ENCODE peak calls at places on chromosomes 4 and X, in four cellular contexts. One of them, this sample, is unnamed.
A peak's percentile ranks its signal among the peaks of the same experiment; 100 is the strongest.

GRCh38 chr4:74661427-74662171 is 132.7 kb downstream of the BTC start:
- DNase-seq in suprapubic skin: no peak
- DNase-seq in GM23248: peak; percentile 78
- DNase-seq in RWPE1: peak; percentile 43
- DNase-seq in this sample: no peak

GRCh38 chrX:69024287-69024686 is 141.0 kb downstream of the PJA1 start:
- DNase-seq in suprapubic skin: no peak
- DNase-seq in GM23248: no peak
- DNase-seq in RWPE1: no peak
- DNase-seq in this sample: no peak

GRCh38 chrX:139559383-139560042 is 29.0 kb downstream of the F9 start:
- DNase-seq in suprapubic skin: no peak
- DNase-seq in GM23248: peak; percentile 65
- DNase-seq in RWPE1: peak; percentile 4
- DNase-seq in this sample: no peak

GRCh38 chr4:8644461-8644891 is 51.9 kb downstream of the CPZ start:
- DNase-seq in suprapubic skin: peak; percentile 56
- DNase-seq in GM23248: no peak
- DNase-seq in RWPE1: no peak
- DNase-seq in this sample: no peak

GRCh38 chr4:2832309-2832980 is 11.2 kb upstream of the ADD1 start:
- DNase-seq in suprapubic skin: peak; percentile 53
- DNase-seq in GM23248: no peak
- DNase-seq in RWPE1: no peak
- DNase-seq in this sample: no peak

GRCh38 chr4:106172846-106173245 is 143.2 kb downstream of the TBCK start:
- DNase-seq in suprapubic skin: no peak
- DNase-seq in GM23248: no peak
- DNase-seq in RWPE1: no peak
- DNase-seq in this sample: no peak

GRCh38 chr4:80610845-80611244 is 275.3 kb downstream of the CFAP299 start:
- DNase-seq in suprapubic skin: no peak
- DNase-seq in GM23248: peak; percentile 50
- DNase-seq in RWPE1: no peak
- DNase-seq in this sample: no peak

GRCh38 chr4:111880116-111880515 is 265.1 kb upstream of the FAM241A start:
- DNase-seq in suprapubic skin: no peak
- DNase-seq in GM23248: no peak
- DNase-seq in RWPE1: no peak
- DNase-seq in this sample: no peak

GRCh38 chr4:7929530-7929951 is 10.1 kb downstream of the AFAP1 start:
- DNase-seq in suprapubic skin: no peak
- DNase-seq in GM23248: no peak
- DNase-seq in RWPE1: peak; percentile 81
- DNase-seq in this sample: no peak

GRCh38 chrX:74449937-74450330 is 28.6 kb downstream of the SLC16A2 start:
- DNase-seq in suprapubic skin: no peak
- DNase-seq in GM23248: peak; percentile 81
- DNase-seq in RWPE1: peak; percentile 55
- DNase-seq in this sample: no peak

GRCh38 chr4:88244821-88245579 is 39.4 kb downstream of the PPM1K start:
- DNase-seq in suprapubic skin: no peak
- DNase-seq in GM23248: no peak
- DNase-seq in RWPE1: no peak
- DNase-seq in this sample: no peak

GRCh38 chr4:74772783-74773182 is 21.5 kb downstream of the BTC start:
- DNase-seq in suprapubic skin: no peak
- DNase-seq in GM23248: no peak
- DNase-seq in RWPE1: no peak
- DNase-seq in this sample: no peak

GRCh38 chr4:70505152-70505748 is 13.1 kb upstream of the AMTN start:
- DNase-seq in suprapubic skin: no peak
- DNase-seq in GM23248: peak; percentile 71
- DNase-seq in RWPE1: peak; percentile 48
- DNase-seq in this sample: no peak

GRCh38 chrX:149982310-149982709 is 44.0 kb upstream of the EOLA2 start:
- DNase-seq in suprapubic skin: no peak
- DNase-seq in GM23248: no peak
- DNase-seq in RWPE1: no peak
- DNase-seq in this sample: no peak

GRCh38 chrX:71095971-71096701 is 485 bp downstream of the FOXO4 start:
- DNase-seq in suprapubic skin: no peak
- DNase-seq in GM23248: peak; percentile 28
- DNase-seq in RWPE1: peak; percentile 56
- DNase-seq in this sample: no peak

GRCh38 chr4:164482092-164482404 is 271.9 kb upstream of the SMIM31 start:
- DNase-seq in suprapubic skin: no peak
- DNase-seq in GM23248: no peak
- DNase-seq in RWPE1: no peak
- DNase-seq in this sample: no peak

GRCh38 chrX:10077425-10078188 is 79.2 kb upstream of the CLCN4 start:
- DNase-seq in suprapubic skin: no peak
- DNase-seq in GM23248: peak; percentile 71
- DNase-seq in RWPE1: peak; percentile 35
- DNase-seq in this sample: no peak

GRCh38 chrX:149145845-149146285 is 359.2 kb downstream of the IDS start:
- DNase-seq in suprapubic skin: no peak
- DNase-seq in GM23248: peak; percentile 12
- DNase-seq in RWPE1: no peak
- DNase-seq in this sample: no peak

GRCh38 chrX:70452143-70452733 is 7.6 kb downstream of the DLG3 start:
- DNase-seq in suprapubic skin: no peak
- DNase-seq in GM23248: peak; percentile 58
- DNase-seq in RWPE1: no peak
- DNase-seq in this sample: no peak

GRCh38 chr4:145481942-145482208 is 222 bp downstream of the SMAD1 start:
- DNase-seq in suprapubic skin: no peak
- DNase-seq in GM23248: no peak
- DNase-seq in RWPE1: no peak
- DNase-seq in this sample: no peak

GRCh38 chr4:100936676-100937390 is 410.5 kb downstream of the PPP3CA start:
- DNase-seq in suprapubic skin: no peak
- DNase-seq in GM23248: no peak
- DNase-seq in RWPE1: no peak
- DNase-seq in this sample: no peak

GRCh38 chrX:46910415-46910814 is 1.8 kb upstream of the JADE3 start:
- DNase-seq in suprapubic skin: no peak
- DNase-seq in GM23248: no peak
- DNase-seq in RWPE1: no peak
- DNase-seq in this sample: no peak

GRCh38 chr4:137609693-137610450 is 77.6 kb upstream of the PCDH18 start:
- DNase-seq in suprapubic skin: no peak
- DNase-seq in GM23248: peak; percentile 54
- DNase-seq in RWPE1: no peak
- DNase-seq in this sample: no peak

GRCh38 chrX:134753185-134754008 is 95.1 kb upstream of the PLAC1 start:
- DNase-seq in suprapubic skin: no peak
- DNase-seq in GM23248: peak; percentile 59
- DNase-seq in RWPE1: peak; percentile 8
- DNase-seq in this sample: no peak

GRCh38 chr4:168269879-168270278 is 48.7 kb downstream of the DDX60 start:
- DNase-seq in suprapubic skin: no peak
- DNase-seq in GM23248: no peak
- DNase-seq in RWPE1: no peak
- DNase-seq in this sample: no peak
- H3K27ac ChIP-seq in suprapubic skin: no peak overlapping the region
- H3K27ac ChIP-seq in GM23248: no peak overlapping the region
- H3K27ac ChIP-seq in RWPE1: no peak overlapping the region
- H3K27ac ChIP-seq in this sample: no peak overlapping the region

GRCh38 chrX:153935326-153935851 is 552 bp upstream of the NAA10 start:
- DNase-seq in suprapubic skin: no peak
- DNase-seq in GM23248: no peak
- DNase-seq in RWPE1: no peak
- DNase-seq in this sample: no peak

GRCh38 chrX:153934473-153935325 is at the start of gene NAA10:
- DNase-seq in suprapubic skin: no peak
- DNase-seq in GM23248: peak; percentile 88
- DNase-seq in RWPE1: peak; percentile 61
- DNase-seq in this sample: peak; percentile 25

GRCh38 chrX:153931748-153932147 is 3.1 kb downstream of the NAA10 start:
- DNase-seq in suprapubic skin: no peak
- DNase-seq in GM23248: no peak
- DNase-seq in RWPE1: no peak
- DNase-seq in this sample: no peak

GRCh38 chrX:153932220-153932915 is 2.5 kb downstream of the NAA10 start:
- DNase-seq in suprapubic skin: no peak
- DNase-seq in GM23248: no peak
- DNase-seq in RWPE1: no peak
- DNase-seq in this sample: no peak

GRCh38 chrX:153933751-153934472 is 925 bp downstream of the NAA10 start:
- DNase-seq in suprapubic skin: no peak
- DNase-seq in GM23248: peak; percentile 75
- DNase-seq in RWPE1: no peak
- DNase-seq in this sample: no peak
- H3K27ac ChIP-seq in suprapubic skin: peak overlapping the region; percentile 71
- H3K27ac ChIP-seq in GM23248: peak overlapping the region; percentile 45
- H3K27ac ChIP-seq in RWPE1: peak overlapping the region; percentile 66
- H3K27ac ChIP-seq in this sample: peak overlapping the region; percentile 17

DNA sequence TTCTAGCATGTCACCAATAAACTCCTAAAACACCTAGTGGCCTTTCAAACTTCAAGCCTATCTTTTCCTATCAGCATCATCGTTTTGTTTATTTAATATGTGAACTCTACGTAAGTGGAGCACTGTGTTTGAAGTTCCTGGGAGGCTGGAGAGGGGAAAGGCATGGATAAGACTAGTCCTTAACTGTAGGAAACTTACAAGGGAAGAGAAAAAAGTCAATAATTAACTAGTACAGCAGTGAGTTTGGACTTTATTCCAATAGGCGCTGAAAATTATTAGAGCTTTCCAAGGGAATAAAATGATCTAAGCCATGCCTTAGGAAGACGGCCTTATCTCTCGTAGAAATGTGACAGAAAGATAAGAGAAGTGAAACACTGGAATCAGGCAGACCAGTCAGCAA is 55.3 kb downstream of the AMOT start:
- DNase-seq in suprapubic skin: no peak
- DNase-seq in GM23248: no peak
- DNase-seq in RWPE1: no peak
- DNase-seq in this sample: no peak
- H3K27ac ChIP-seq in suprapubic skin: no peak overlapping the region
- H3K27ac ChIP-seq in GM23248: no peak overlapping the region
- H3K27ac ChIP-seq in RWPE1: no peak overlapping the region
- H3K27ac ChIP-seq in this sample: no peak overlapping the region

GRCh38 chr4:109186458-109186945 is 116.0 kb downstream of the COL25A1 start:
- DNase-seq in suprapubic skin: no peak
- DNase-seq in GM23248: no peak
- DNase-seq in RWPE1: no peak
- DNase-seq in this sample: no peak

GRCh38 chr4:109185951-109186350 is 116.5 kb downstream of the COL25A1 start:
- DNase-seq in suprapubic skin: no peak
- DNase-seq in GM23248: no peak
- DNase-seq in RWPE1: no peak
- DNase-seq in this sample: no peak

GRCh38 chr4:109185548-109185947 is 116.9 kb downstream of the COL25A1 start:
- DNase-seq in suprapubic skin: no peak
- DNase-seq in GM23248: no peak
- DNase-seq in RWPE1: no peak
- DNase-seq in this sample: no peak

GRCh38 chr4:109184421-109184956 is 118.0 kb downstream of the COL25A1 start:
- DNase-seq in suprapubic skin: no peak
- DNase-seq in GM23248: peak; percentile 23
- DNase-seq in RWPE1: no peak
- DNase-seq in this sample: no peak

GRCh38 chr4:109183851-109184345 is 118.6 kb downstream of the COL25A1 start:
- DNase-seq in suprapubic skin: no peak
- DNase-seq in GM23248: no peak
- DNase-seq in RWPE1: no peak
- DNase-seq in this sample: no peak
- H3K27ac ChIP-seq in suprapubic skin: no peak overlapping the region
- H3K27ac ChIP-seq in GM23248: no peak overlapping the region
- H3K27ac ChIP-seq in RWPE1: no peak overlapping the region
- H3K27ac ChIP-seq in this sample: no peak overlapping the region

GRCh38 chrX:85001344-85001743 is 2.3 kb upstream of the APOOL start:
- DNase-seq in suprapubic skin: no peak
- DNase-seq in GM23248: no peak
- DNase-seq in RWPE1: no peak
- DNase-seq in this sample: no peak

GRCh38 chrX:85004255-85004654 is 578 bp downstream of the APOOL start:
- DNase-seq in suprapubic skin: no peak
- DNase-seq in GM23248: peak; percentile 59
- DNase-seq in RWPE1: peak; percentile 1
- DNase-seq in this sample: no peak

GRCh38 chrX:85003655-85004244 is at the start of gene APOOL:
- DNase-seq in suprapubic skin: peak; percentile 83
- DNase-seq in GM23248: peak; percentile 91
- DNase-seq in RWPE1: peak; percentile 70
- DNase-seq in this sample: peak; percentile 61
- H3K27ac ChIP-seq in suprapubic skin: peak within 1 kb of the TSS; percentile 62
- H3K27ac ChIP-seq in GM23248: peak within 1 kb of the TSS; percentile 65
- H3K27ac ChIP-seq in RWPE1: peak within 1 kb of the TSS; percentile 60
- H3K27ac ChIP-seq in this sample: no peak within 1 kb of the TSS

DNA sequence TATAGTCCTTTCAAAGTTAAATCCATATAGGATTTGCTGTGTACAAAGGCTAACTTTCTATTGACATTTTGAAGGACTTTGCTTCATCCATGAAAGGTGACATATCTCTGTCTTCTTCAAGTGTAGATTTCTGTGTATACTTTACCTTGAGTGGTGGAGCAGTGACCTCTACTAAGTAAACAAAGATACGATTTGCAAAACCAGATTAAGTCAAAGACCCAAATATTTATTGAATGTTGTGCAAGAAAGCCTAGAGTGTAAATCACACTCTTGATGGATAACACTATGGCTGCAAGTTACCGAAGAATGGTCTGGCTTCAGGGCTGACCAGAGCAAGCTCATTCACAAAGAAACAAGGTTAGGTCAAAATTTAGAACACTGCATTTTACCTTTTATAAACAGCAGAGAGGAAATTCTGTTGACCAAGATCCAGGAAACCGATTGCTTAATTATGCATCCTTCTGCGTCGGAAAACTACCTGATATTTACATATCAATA is 5.4 kb upstream of the FGG start:
- DNase-seq in suprapubic skin: no peak
- DNase-seq in GM23248: no peak
- DNase-seq in RWPE1: no peak
- DNase-seq in this sample: no peak
- H3K27ac ChIP-seq in suprapubic skin: no peak overlapping the region
- H3K27ac ChIP-seq in GM23248: no peak overlapping the region
- H3K27ac ChIP-seq in RWPE1: no peak overlapping the region
- H3K27ac ChIP-seq in this sample: no peak overlapping the region

GRCh38 chr4:151165205-151166000 is 66.0 kb downstream of the RPS3A start:
- DNase-seq in suprapubic skin: no peak
- DNase-seq in GM23248: no peak
- DNase-seq in RWPE1: no peak
- DNase-seq in this sample: no peak
- H3K27ac ChIP-seq in suprapubic skin: peak overlapping the region; percentile 4
- H3K27ac ChIP-seq in GM23248: no peak overlapping the region
- H3K27ac ChIP-seq in RWPE1: no peak overlapping the region
- H3K27ac ChIP-seq in this sample: no peak overlapping the region